ENCODE peak calls at places on chromosomes 1 and 21, in six cellular contexts. F, G, T, R, P and X are unnamed samples.

GRCh38 chr1:18927082-18927653 is 24.8 kb upstream of the ALDH4A1 start:
- DNase-seq in F (no peak), G (no peak), T (no peak), R (no peak), P (peak; percentile 79), X (no peak)

GRCh38 chr21:45283611-45284455 is 3.9 kb downstream of the POFUT2 start:
- DNase-seq in F (no peak), G (peak; percentile 55), T (no peak), R (peak; percentile 25), P (peak; percentile 69), X (no peak)

GRCh38 chr1:154809436-154810413 is 60.4 kb downstream of the KCNN3 start:
- DNase-seq in F (no peak), G (no peak), T (peak; percentile 46), R (no peak), P (no peak), X (peak; percentile 22)

GRCh38 chr1:6033986-6034749 is 11.5 kb upstream of the KCNAB2 start:
- DNase-seq in F (peak; percentile 61), G (no peak), T (peak; percentile 39), R (peak; percentile 55), P (peak; percentile 97), X (peak; percentile 66)

GRCh38 chr1:175887981-175888428 is 144.6 kb upstream of the TNR start:
- DNase-seq in F (peak; percentile 48), G (no peak), T (peak; percentile 62), R (peak; percentile 83), P (peak; percentile 98), X (peak; percentile 72)

GRCh38 chr1:73899311-73899710 is 298.7 kb downstream of the LRRIQ3 start:
- DNase-seq in F (no peak), G (no peak), T (no peak), R (no peak), P (no peak), X (no peak)

GRCh38 chr1:226657788-226658537 is 81.1 kb downstream of the ITPKB start:
- DNase-seq in F (no peak), G (peak; percentile 68), T (no peak), R (peak; percentile 55), P (peak; percentile 92), X (no peak)

GRCh38 chr1:56710646-56711045 is 65.5 kb downstream of the PRKAA2 start:
- DNase-seq in F (no peak), G (no peak), T (peak; percentile 79), R (no peak), P (no peak), X (peak; percentile 49)

GRCh38 chr1:243916160-243916559 is 66.1 kb upstream of the AKT3 start:
- DNase-seq in F (no peak), G (no peak), T (peak; percentile 26), R (no peak), P (no peak), X (peak; percentile 28)

GRCh38 chr1:221343106-221343505 is 398.8 kb downstream of the DUSP10 start:
- DNase-seq in F (no peak), G (no peak), T (no peak), R (no peak), P (no peak), X (no peak)

GRCh38 chr1:154534263-154534844 is 24.1 kb downstream of the UBE2Q1 start:
- DNase-seq in F (peak; percentile 46), G (no peak), T (peak; percentile 38), R (no peak), P (no peak), X (no peak)

GRCh38 chr21:37670883-37671282 is 245.4 kb downstream of the KCNJ6 start:
- DNase-seq in F (no peak), G (no peak), T (peak; percentile 82), R (no peak), P (no peak), X (peak; percentile 73)